ENCODE peak calls at places on chromosome 12, in six cellular contexts. M is neural progenitor cell, E is gastrocnemius medialis, W is heart right ventricle, D is tibial artery, U is fibroblast of lung. C is an unnamed sample. For H3K9me3, the result is how much of the 10 kb centered on the place peaks cover.

GRCh38 chr12:56978397-56979138 is 21.2 kb upstream of the RDH16 start:
- DNase-seq in W (no peak), D (no peak), M (no peak), E (no peak), U (no peak), C (no peak)

GRCh38 chr12:58920102-58920955 is at the start of gene LRIG3:
- DNase-seq in W (peak), D (peak), E (peak), U (peak), M (peak), C (no peak)

GRCh38 chr12:90333939-90334338 is 621.0 kb downstream of the CCER1 start:
- DNase-seq in U (peak), W (no peak), M (no peak), D (no peak), E (no peak), C (no peak)

GRCh38 chr12:79454338-79454777 is 236.4 kb downstream of the PAWR start:
- DNase-seq in M (no peak), U (peak), W (no peak), E (no peak), D (no peak), C (no peak)

GRCh38 chr12:87801860-87802720 is 227.1 kb downstream of the C12orf50 start:
- DNase-seq in W (no peak), E (no peak), U (peak), D (no peak), M (no peak), C (no peak)

GRCh38 chr12:65306603-65307501 is 28.4 kb downstream of the MSRB3 start:
- DNase-seq in U (peak), M (peak), D (no peak), E (no peak), W (peak), C (no peak)

GRCh38 chr12:120247183-120247582 is 18.3 kb downstream of the PXN start:
- DNase-seq in D (no peak), E (no peak), W (no peak), U (no peak), M (no peak), C (no peak)

GRCh38 chr12:99053599-99054362 is 408.7 kb downstream of the APAF1 start:
- DNase-seq in W (no peak), D (no peak), M (no peak), E (no peak), U (peak), C (no peak)

GRCh38 chr12:34016361-34016760 is 5.9 kb upstream of the ALG10 start:
- DNase-seq in U (no peak), D (no peak), W (no peak), E (no peak), M (no peak), C (no peak)

GRCh38 chr12:50110762-50111416 is 1.1 kb upstream of the COX14 start:
- DNase-seq in D (peak), E (peak), W (peak), M (peak), U (no peak), C (no peak)

GRCh38 chr12:110270125-110270962 is 10.7 kb upstream of the ATP2A2 start:
- DNase-seq in D (no peak), E (peak), U (peak), M (peak), W (peak), C (no peak)

GRCh38 chr12:26062566-26062965 is 62.3 kb downstream of the BHLHE41 start:
- DNase-seq in E (no peak), M (no peak), W (no peak), U (peak), D (no peak), C (no peak)

GRCh38 chr12:12585115-12585862 is 22.6 kb upstream of the DUSP16 start:
- DNase-seq in W (no peak), M (no peak), U (peak), D (no peak), E (no peak), C (no peak)

GRCh38 chr12:12586879-12587675 is 24.4 kb upstream of the DUSP16 start:
- DNase-seq in E (no peak), M (no peak), D (no peak), W (no peak), U (no peak), C (no peak)

GRCh38 chr12:12582193-12582881 is 19.7 kb upstream of the DUSP16 start:
- DNase-seq in M (no peak), E (no peak), W (no peak), D (no peak), U (no peak), C (no peak)

GRCh38 chr12:12582895-12583303 is 20.2 kb upstream of the DUSP16 start:
- DNase-seq in E (no peak), M (no peak), W (no peak), D (no peak), U (peak), C (no peak)

DNA sequence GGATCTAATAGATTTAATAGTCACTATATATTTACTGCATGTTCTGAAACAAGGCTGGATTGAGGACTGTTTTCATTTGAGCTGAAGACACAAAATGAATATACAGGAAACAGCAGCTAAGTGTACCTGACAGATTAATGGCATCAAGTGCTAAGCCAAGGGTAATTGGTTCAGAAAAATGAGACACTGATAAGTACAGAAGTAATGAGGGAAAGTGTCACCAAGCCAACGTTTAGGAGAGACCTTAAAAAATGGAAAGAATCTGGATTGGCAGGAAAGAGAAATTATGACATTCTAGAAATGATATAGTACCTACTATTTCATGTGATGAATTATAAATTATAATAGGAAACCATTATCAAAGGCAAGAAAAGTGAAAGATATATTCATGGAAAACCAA is 20.8 kb upstream of the DUSP16 start:
- DNase-seq in E (no peak), U (no peak), D (no peak), W (no peak), M (no peak), C (no peak)
- H3K27ac ChIP-seq in E (no peak), U (no peak), D (no peak), W (no peak), M (no peak), C (no peak)

DNA sequence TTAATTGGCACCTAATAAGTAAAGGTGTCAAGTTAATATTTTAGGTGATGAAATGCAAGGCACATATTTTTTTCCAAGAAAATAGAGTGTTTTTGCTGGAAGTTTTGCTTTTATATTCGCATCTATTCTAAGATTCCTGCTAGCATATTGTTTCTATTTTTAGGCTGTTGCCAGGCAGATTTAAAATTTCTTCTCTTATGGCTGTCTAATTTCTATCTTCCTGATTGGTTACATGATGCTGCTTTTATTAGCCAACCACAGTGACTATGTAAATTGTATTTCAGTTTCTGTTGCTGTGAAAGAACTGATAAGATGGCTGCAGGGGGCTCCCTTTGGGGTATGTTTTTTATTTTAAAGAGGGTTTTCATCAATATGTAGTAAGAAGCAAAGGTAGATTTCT is 42.7 kb downstream of the ATF7IP start:
- DNase-seq in U (peak), W (no peak), D (no peak), M (no peak), E (no peak), C (no peak)
- H3K9me3 ChIP-seq in U (under half), W (under half), D (under half), M (under half), E (under half), C (under half)

DNA sequence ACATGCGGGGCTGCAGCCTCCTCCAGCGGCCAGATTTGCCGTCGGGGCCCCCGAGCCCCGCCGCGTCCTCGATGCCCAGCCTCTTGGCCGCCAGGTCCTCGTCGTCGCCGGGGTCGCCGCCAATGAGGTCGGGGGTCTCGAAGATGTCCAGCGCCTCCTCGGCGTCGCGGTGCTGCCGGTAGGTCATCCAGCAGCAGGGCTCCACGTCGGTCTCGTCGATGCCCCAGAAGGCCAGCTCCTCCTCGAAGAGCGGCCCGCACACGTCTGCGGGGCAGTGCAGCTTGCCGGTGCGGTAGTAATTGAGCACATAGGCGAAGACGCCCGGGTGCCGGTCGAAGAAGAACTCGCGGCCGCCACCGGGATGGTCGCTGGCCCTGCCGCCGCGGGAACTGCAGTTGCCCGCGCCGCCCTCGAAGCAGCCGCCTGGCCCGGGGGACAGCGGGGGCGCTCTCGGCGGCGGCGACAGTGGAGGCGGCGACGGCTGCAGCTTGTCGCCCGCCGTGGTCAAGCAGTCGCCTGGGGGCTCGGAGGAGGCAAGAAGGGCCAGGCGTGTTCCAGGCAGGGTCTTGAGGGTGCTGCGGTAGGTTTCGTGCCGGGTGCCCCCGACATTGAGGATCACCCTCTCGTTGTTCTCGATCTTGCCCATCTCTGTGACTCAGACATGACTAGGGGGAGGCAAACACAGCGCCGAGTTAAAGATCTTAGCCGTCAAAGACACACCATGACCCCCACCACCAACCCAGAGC is 2.1 kb downstream of the KCNC2 start:
- DNase-seq in D (no peak), U (no peak), E (no peak), M (peak), W (no peak), C (no peak)
- H3K4me3 ChIP-seq in D (no peak), U (no peak), E (no peak), M (peak), W (no peak), C (no peak)

DNA sequence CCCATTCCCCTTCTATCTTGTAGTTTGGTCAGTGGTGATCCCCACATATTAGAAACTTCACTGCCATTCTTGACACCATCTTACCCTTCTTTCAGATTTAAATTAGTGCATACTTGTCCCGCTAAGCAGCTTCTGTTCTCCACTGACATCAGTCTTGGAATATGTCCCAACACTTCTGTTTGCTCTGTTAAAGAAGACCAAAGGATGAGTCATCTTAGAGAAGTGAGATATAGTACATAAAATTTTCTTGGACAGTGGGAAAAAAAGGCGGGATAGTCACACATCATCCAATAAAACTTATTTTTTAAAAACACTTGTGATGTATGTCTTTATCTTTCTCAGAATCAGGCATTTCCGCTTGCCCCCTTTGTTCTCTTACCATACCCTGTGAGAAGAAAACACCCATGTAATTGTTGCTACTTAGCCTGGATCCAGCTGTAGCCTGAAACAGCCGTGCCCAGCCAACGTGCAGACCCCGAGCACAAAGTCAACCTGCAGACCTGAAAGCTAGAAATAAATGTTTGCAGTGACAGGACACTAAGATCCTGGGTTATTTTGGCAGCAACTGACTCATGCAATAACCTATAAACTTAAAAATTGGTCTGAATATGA is 100.1 kb upstream of the PDE3A start:
- DNase-seq in D (no peak), U (peak), M (no peak), W (no peak), E (no peak), C (no peak)
- H3K27ac ChIP-seq in D (no peak), U (no peak), M (no peak), W (no peak), E (no peak), C (no peak)